ENCODE peak calls at places on chromosomes 3 and 15, in eight cellular contexts. One of them, this sample, is unnamed.

GRCh38 chr3:111368061-111368460 is 173.9 kb upstream of the CD96 start:
- DNase-seq in endothelial cell of umbilical vein: no peak
- DNase-seq in GM23338: no peak
- DNase-seq in tibial artery: no peak
- DNase-seq in HFF-Myc: no peak
- DNase-seq in Peyer's patch: no peak
- DNase-seq in left ventricle myocardium inferior: no peak
- DNase-seq in OCI-LY7: no peak
- DNase-seq in this sample: no peak

GRCh38 chr3:44342191-44342790 is 3.7 kb downstream of the TCAIM start:
- DNase-seq in endothelial cell of umbilical vein: peak; percentile 44
- DNase-seq in GM23338: no peak
- DNase-seq in tibial artery: no peak
- DNase-seq in HFF-Myc: peak; percentile 59
- DNase-seq in Peyer's patch: no peak
- DNase-seq in left ventricle myocardium inferior: no peak
- DNase-seq in OCI-LY7: no peak
- DNase-seq in this sample: peak; percentile 55

GRCh38 chr15:55742498-55742926 is 440 bp downstream of the PRTG start:
- DNase-seq in endothelial cell of umbilical vein: peak; percentile 65
- DNase-seq in GM23338: peak; percentile 23
- DNase-seq in tibial artery: no peak
- DNase-seq in HFF-Myc: no peak
- DNase-seq in Peyer's patch: no peak
- DNase-seq in left ventricle myocardium inferior: peak; percentile 17
- DNase-seq in OCI-LY7: no peak
- DNase-seq in this sample: no peak

GRCh38 chr3:63295356-63295755 is 17.2 kb downstream of the SYNPR start:
- DNase-seq in endothelial cell of umbilical vein: no peak
- DNase-seq in GM23338: no peak
- DNase-seq in tibial artery: no peak
- DNase-seq in HFF-Myc: no peak
- DNase-seq in Peyer's patch: no peak
- DNase-seq in left ventricle myocardium inferior: no peak
- DNase-seq in OCI-LY7: no peak
- DNase-seq in this sample: no peak

GRCh38 chr3:63061449-63061848 is 186.2 kb upstream of the CADPS start:
- DNase-seq in endothelial cell of umbilical vein: no peak
- DNase-seq in GM23338: peak; percentile 11
- DNase-seq in tibial artery: no peak
- DNase-seq in HFF-Myc: no peak
- DNase-seq in Peyer's patch: no peak
- DNase-seq in left ventricle myocardium inferior: no peak
- DNase-seq in OCI-LY7: no peak
- DNase-seq in this sample: no peak

GRCh38 chr3:632571-633170 is 436.1 kb downstream of the CHL1 start:
- DNase-seq in endothelial cell of umbilical vein: peak; percentile 26
- DNase-seq in GM23338: peak; percentile 70
- DNase-seq in tibial artery: no peak
- DNase-seq in HFF-Myc: peak; percentile 9
- DNase-seq in Peyer's patch: peak; percentile 61
- DNase-seq in left ventricle myocardium inferior: no peak
- DNase-seq in OCI-LY7: peak; percentile 67
- DNase-seq in this sample: peak; percentile 54

GRCh38 chr3:28949580-28949979 is 331.3 kb upstream of the RBMS3 start:
- DNase-seq in endothelial cell of umbilical vein: no peak
- DNase-seq in GM23338: no peak
- DNase-seq in tibial artery: no peak
- DNase-seq in HFF-Myc: no peak
- DNase-seq in Peyer's patch: no peak
- DNase-seq in left ventricle myocardium inferior: no peak
- DNase-seq in OCI-LY7: no peak
- DNase-seq in this sample: no peak

GRCh38 chr3:194688207-194688711 is 2.6 kb downstream of the FAM43A start:
- DNase-seq in endothelial cell of umbilical vein: peak; percentile 37
- DNase-seq in GM23338: peak; percentile 75
- DNase-seq in tibial artery: no peak
- DNase-seq in HFF-Myc: no peak
- DNase-seq in Peyer's patch: peak; percentile 86
- DNase-seq in left ventricle myocardium inferior: peak; percentile 56
- DNase-seq in OCI-LY7: peak; percentile 89
- DNase-seq in this sample: no peak

GRCh38 chr3:8445861-8446260 is 55.8 kb upstream of the LMCD1 start:
- DNase-seq in endothelial cell of umbilical vein: peak; percentile 99
- DNase-seq in GM23338: no peak
- DNase-seq in tibial artery: no peak
- DNase-seq in HFF-Myc: peak; percentile 72
- DNase-seq in Peyer's patch: no peak
- DNase-seq in left ventricle myocardium inferior: no peak
- DNase-seq in OCI-LY7: no peak
- DNase-seq in this sample: peak; percentile 93

GRCh38 chr15:98799461-98799971 is 151.2 kb downstream of the IGF1R start:
- DNase-seq in endothelial cell of umbilical vein: peak; percentile 21
- DNase-seq in GM23338: peak; percentile 66
- DNase-seq in tibial artery: no peak
- DNase-seq in HFF-Myc: no peak
- DNase-seq in Peyer's patch: no peak
- DNase-seq in left ventricle myocardium inferior: no peak
- DNase-seq in OCI-LY7: no peak
- DNase-seq in this sample: no peak

GRCh38 chr3:17740703-17741102 is 1.7 kb downstream of the TBC1D5 start:
- DNase-seq in endothelial cell of umbilical vein: peak; percentile 33
- DNase-seq in GM23338: no peak
- DNase-seq in tibial artery: no peak
- DNase-seq in HFF-Myc: no peak
- DNase-seq in Peyer's patch: no peak
- DNase-seq in left ventricle myocardium inferior: no peak
- DNase-seq in OCI-LY7: peak; percentile 67
- DNase-seq in this sample: peak; percentile 18

GRCh38 chr3:193829781-193830180 is 236.8 kb downstream of the OPA1 start:
- DNase-seq in endothelial cell of umbilical vein: no peak
- DNase-seq in GM23338: no peak
- DNase-seq in tibial artery: no peak
- DNase-seq in HFF-Myc: no peak
- DNase-seq in Peyer's patch: no peak
- DNase-seq in left ventricle myocardium inferior: no peak
- DNase-seq in OCI-LY7: no peak
- DNase-seq in this sample: peak; percentile 22

GRCh38 chr15:59687831-59688230 is 1.3 kb downstream of the BNIP2 start:
- DNase-seq in endothelial cell of umbilical vein: peak; percentile 61
- DNase-seq in GM23338: no peak
- DNase-seq in tibial artery: no peak
- DNase-seq in HFF-Myc: peak; percentile 6
- DNase-seq in Peyer's patch: no peak
- DNase-seq in left ventricle myocardium inferior: no peak
- DNase-seq in OCI-LY7: peak; percentile 87
- DNase-seq in this sample: no peak

GRCh38 chr15:59689626-59690236 is 611 bp upstream of the BNIP2 start:
- DNase-seq in endothelial cell of umbilical vein: peak; percentile 59
- DNase-seq in GM23338: peak; percentile 78
- DNase-seq in tibial artery: peak; percentile 94
- DNase-seq in HFF-Myc: peak; percentile 25
- DNase-seq in Peyer's patch: peak; percentile 94
- DNase-seq in left ventricle myocardium inferior: peak; percentile 86
- DNase-seq in OCI-LY7: peak; percentile 73
- DNase-seq in this sample: no peak

GRCh38 chr15:59688383-59688887 is 685 bp downstream of the BNIP2 start:
- DNase-seq in endothelial cell of umbilical vein: peak; percentile 79
- DNase-seq in GM23338: peak; percentile 32
- DNase-seq in tibial artery: no peak
- DNase-seq in HFF-Myc: peak; percentile 9
- DNase-seq in Peyer's patch: no peak
- DNase-seq in left ventricle myocardium inferior: no peak
- DNase-seq in OCI-LY7: peak; percentile 65
- DNase-seq in this sample: no peak

GRCh38 chr15:59691194-59691805 is 2.2 kb upstream of the BNIP2 start:
- DNase-seq in endothelial cell of umbilical vein: peak; percentile 78
- DNase-seq in GM23338: peak; percentile 26
- DNase-seq in tibial artery: no peak
- DNase-seq in HFF-Myc: no peak
- DNase-seq in Peyer's patch: peak; percentile 76
- DNase-seq in left ventricle myocardium inferior: no peak
- DNase-seq in OCI-LY7: peak; percentile 71
- DNase-seq in this sample: no peak

DNA sequence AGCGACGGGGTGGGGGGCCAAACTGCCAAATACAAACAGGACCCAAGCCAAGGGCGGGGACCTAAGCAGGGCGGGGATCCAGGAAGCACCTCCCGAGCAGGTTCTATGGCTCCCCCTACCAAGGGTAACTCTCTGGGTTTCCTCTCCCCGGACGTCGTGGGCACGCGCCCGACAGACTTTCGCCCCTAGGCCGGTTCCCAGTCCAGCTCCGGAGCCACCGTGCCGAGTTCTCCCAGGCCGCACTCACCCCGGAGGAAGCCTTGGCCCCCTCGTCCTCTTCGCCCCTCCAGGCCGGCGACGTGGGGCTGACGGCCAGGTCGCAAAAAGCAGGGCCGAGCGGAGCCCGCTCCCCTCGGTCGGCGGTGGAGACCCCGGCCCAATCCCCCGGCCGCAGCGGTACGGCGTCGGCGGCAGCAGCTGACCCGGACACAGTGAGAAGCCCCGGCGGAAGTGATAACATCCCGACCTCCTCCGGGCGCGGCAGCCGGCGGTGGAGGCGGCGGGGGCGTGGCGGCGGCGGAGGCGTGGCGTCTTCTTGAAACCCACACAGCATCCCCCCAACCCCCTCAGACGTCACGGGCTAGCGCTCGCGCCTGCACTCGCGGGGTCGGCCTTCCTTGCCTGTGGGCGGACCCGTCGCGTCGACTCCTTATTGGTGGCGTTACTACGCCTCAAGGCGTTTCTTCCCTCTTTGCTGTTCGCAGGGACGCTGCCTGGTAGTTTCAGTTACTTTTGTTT is at the start of gene BNIP2:
- DNase-seq in endothelial cell of umbilical vein: peak; percentile 99
- DNase-seq in GM23338: peak; percentile 100
- DNase-seq in tibial artery: peak; percentile 100
- DNase-seq in HFF-Myc: peak; percentile 91
- DNase-seq in Peyer's patch: peak; percentile 100
- DNase-seq in left ventricle myocardium inferior: peak; percentile 100
- DNase-seq in OCI-LY7: peak; percentile 98
- DNase-seq in this sample: peak; percentile 96
- TF ChIP-seq CTCF in endothelial cell of umbilical vein: no peak
- TF ChIP-seq CTCF in GM23338: peak; percentile 8
- TF ChIP-seq CTCF in tibial artery: no peak
- TF ChIP-seq CTCF in HFF-Myc: no peak
- TF ChIP-seq CTCF in Peyer's patch: no peak
- TF ChIP-seq CTCF in left ventricle myocardium inferior: no peak
- TF ChIP-seq CTCF in OCI-LY7: no peak
- TF ChIP-seq CTCF in this sample: no peak

DNA sequence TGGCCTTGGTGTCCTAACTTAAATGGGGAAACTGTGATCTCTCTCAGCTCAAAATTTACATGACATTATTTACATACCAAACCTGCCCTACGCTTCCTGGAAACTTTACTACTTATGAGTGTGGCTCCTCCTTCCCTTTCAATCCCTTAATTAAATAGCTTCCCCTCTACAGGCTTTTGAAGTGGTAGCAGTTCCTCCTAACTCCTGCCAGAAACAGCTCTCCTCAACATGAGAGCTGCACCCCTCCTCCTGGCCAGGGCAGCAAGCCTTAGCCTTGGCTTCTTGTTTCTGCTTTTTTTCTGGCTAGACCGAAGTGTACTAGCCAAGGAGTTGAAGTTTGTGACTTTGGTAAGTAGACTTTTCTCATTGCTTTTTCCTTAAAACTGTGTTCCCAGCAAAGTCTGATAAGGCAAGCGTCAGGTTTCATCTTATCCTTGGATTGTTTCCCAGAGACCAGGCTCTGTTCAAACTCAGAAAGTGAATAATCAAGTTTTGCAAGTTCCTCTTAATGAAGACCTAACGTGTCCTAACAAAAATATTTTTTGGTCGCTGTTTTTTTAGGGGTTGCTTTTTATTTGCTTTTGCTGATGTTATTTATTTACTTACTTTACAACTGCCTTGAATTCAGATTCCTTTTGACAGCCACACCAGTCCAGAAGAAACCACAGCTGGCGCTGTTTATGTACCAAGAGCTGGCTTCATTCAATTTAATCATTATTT is at the start of gene ACP3:
- DNase-seq in endothelial cell of umbilical vein: peak; percentile 10
- DNase-seq in GM23338: peak; percentile 80
- DNase-seq in tibial artery: peak; percentile 69
- DNase-seq in HFF-Myc: peak; percentile 36
- DNase-seq in Peyer's patch: no peak
- DNase-seq in left ventricle myocardium inferior: peak; percentile 51
- DNase-seq in OCI-LY7: peak; percentile 86
- DNase-seq in this sample: peak; percentile 30
- H3K4me3 ChIP-seq in endothelial cell of umbilical vein: no peak within 1 kb of the TSS
- H3K4me3 ChIP-seq in GM23338: peak within 1 kb of the TSS; percentile 9
- H3K4me3 ChIP-seq in tibial artery: no peak within 1 kb of the TSS
- H3K4me3 ChIP-seq in HFF-Myc: peak within 1 kb of the TSS; percentile 12
- H3K4me3 ChIP-seq in Peyer's patch: no peak within 1 kb of the TSS
- H3K4me3 ChIP-seq in left ventricle myocardium inferior: peak within 1 kb of the TSS; percentile 36
- H3K4me3 ChIP-seq in OCI-LY7: peak within 1 kb of the TSS; percentile 63
- H3K4me3 ChIP-seq in this sample: no peak within 1 kb of the TSS

GRCh38 chr3:160474416-160474838 is 24.8 kb upstream of the TRIM59 start:
- DNase-seq in endothelial cell of umbilical vein: no peak
- DNase-seq in GM23338: no peak
- DNase-seq in tibial artery: no peak
- DNase-seq in HFF-Myc: peak; percentile 64
- DNase-seq in Peyer's patch: no peak
- DNase-seq in left ventricle myocardium inferior: no peak
- DNase-seq in OCI-LY7: no peak
- DNase-seq in this sample: no peak
- TF ChIP-seq CTCF in endothelial cell of umbilical vein: no peak
- TF ChIP-seq CTCF in GM23338: no peak
- TF ChIP-seq CTCF in tibial artery: no peak
- TF ChIP-seq CTCF in HFF-Myc: no peak
- TF ChIP-seq CTCF in Peyer's patch: no peak
- TF ChIP-seq CTCF in left ventricle myocardium inferior: no peak
- TF ChIP-seq CTCF in OCI-LY7: no peak
- TF ChIP-seq CTCF in this sample: no peak

GRCh38 chr3:69786854-69787253 is 47.6 kb downstream of the MITF start:
- DNase-seq in endothelial cell of umbilical vein: no peak
- DNase-seq in GM23338: no peak
- DNase-seq in tibial artery: no peak
- DNase-seq in HFF-Myc: no peak
- DNase-seq in Peyer's patch: no peak
- DNase-seq in left ventricle myocardium inferior: no peak
- DNase-seq in OCI-LY7: no peak
- DNase-seq in this sample: no peak
- H3K4me3 ChIP-seq in endothelial cell of umbilical vein: no peak overlapping the region
- H3K4me3 ChIP-seq in GM23338: no peak overlapping the region
- H3K4me3 ChIP-seq in tibial artery: no peak overlapping the region
- H3K4me3 ChIP-seq in HFF-Myc: no peak overlapping the region
- H3K4me3 ChIP-seq in Peyer's patch: no peak overlapping the region
- H3K4me3 ChIP-seq in left ventricle myocardium inferior: no peak overlapping the region
- H3K4me3 ChIP-seq in OCI-LY7: no peak overlapping the region
- H3K4me3 ChIP-seq in this sample: no peak overlapping the region